ENCODE peak calls at places on chromosomes 13 and 19, in ten cellular contexts. T is IMR-90, W is breast epithelium, B is transverse colon, A is tibial nerve, Y is A549, C is cardiac muscle cell, I is choroid plexus epithelial cell, G is HL-60, F is PC-3. J is an unnamed sample.

GRCh38 chr13:30972888-30973377 is 40.5 kb downstream of the TEX26 start:
- DNase-seq in T (peak), W (no peak), B (no peak), A (no peak), Y (no peak), C (no peak), I (peak), G (no peak), F (peak), J (no peak)

GRCh38 chr13:79988573-79988972 is 352.4 kb downstream of the SPRY2 start:
- DNase-seq in T (peak), W (no peak), B (peak), A (no peak), Y (no peak), C (no peak), I (peak), G (no peak), F (peak), J (no peak)

GRCh38 chr19:58483776-58484175 is 7.6 kb downstream of the ZNF446 start:
- DNase-seq in T (peak), W (no peak), B (no peak), A (no peak), Y (no peak), C (no peak), I (no peak), G (no peak), F (no peak), J (no peak)

GRCh38 chr19:53865918-53866696 is 1.6 kb upstream of the MYADM start:
- DNase-seq in T (peak), W (peak), B (peak), A (peak), Y (peak), C (peak), I (peak), G (peak), F (peak), J (peak)

GRCh38 chr19:55857974-55858373 is 21.6 kb downstream of the NLRP4 start:
- DNase-seq in T (no peak), W (no peak), B (no peak), A (no peak), Y (no peak), C (no peak), I (no peak), G (no peak), F (no peak), J (no peak)

GRCh38 chr13:63481334-63481733 is 2065.7 kb upstream of the PCDH20 start:
- DNase-seq in T (peak), W (no peak), B (no peak), A (no peak), Y (no peak), C (no peak), I (peak), G (no peak), F (no peak), J (no peak)

GRCh38 chr13:96109125-96109524 is 19.2 kb downstream of the HS6ST3 start:
- DNase-seq in T (no peak), W (no peak), B (no peak), A (no peak), Y (no peak), C (no peak), I (no peak), G (no peak), F (no peak), J (no peak)

GRCh38 chr13:77760893-77761292 is 63.4 kb downstream of the SLAIN1 start:
- DNase-seq in T (no peak), W (peak), B (no peak), A (no peak), Y (no peak), C (no peak), I (no peak), G (no peak), F (no peak), J (no peak)

GRCh38 chr13:80389073-80390038 is 48.4 kb upstream of the SPRY2 start:
- DNase-seq in T (no peak), W (no peak), B (no peak), A (no peak), Y (no peak), C (no peak), I (no peak), G (no peak), F (no peak), J (no peak)

GRCh38 chr19:8423821-8424223 is 10.7 kb downstream of the MARCHF2 start:
- DNase-seq in T (peak), W (peak), B (peak), A (peak), Y (peak), C (no peak), I (peak), G (peak), F (peak), J (peak)

GRCh38 chr19:35732540-35733179 is 9.6 kb downstream of the IGFLR1 start:
- DNase-seq in T (no peak), W (no peak), B (no peak), A (no peak), Y (no peak), C (no peak), I (no peak), G (no peak), F (no peak), J (no peak)

GRCh38 chr19:4589579-4590410 is 30.3 kb upstream of the SEMA6B start:
- DNase-seq in T (no peak), W (no peak), B (no peak), A (no peak), Y (no peak), C (peak), I (no peak), G (peak), F (peak), J (no peak)

GRCh38 chr19:18999896-19000620 is 33.3 kb downstream of the SUGP2 start:
- DNase-seq in T (peak), W (no peak), B (no peak), A (no peak), Y (peak), C (no peak), I (peak), G (no peak), F (no peak), J (no peak)

GRCh38 chr19:40639638-40639982 is 38.4 kb downstream of the LTBP4 start:
- DNase-seq in T (no peak), W (no peak), B (no peak), A (no peak), Y (no peak), C (no peak), I (no peak), G (no peak), F (no peak), J (no peak)

GRCh38 chr19:18202759-18203407 is 959 bp downstream of the RAB3A start:
- DNase-seq in T (no peak), W (no peak), B (peak), A (no peak), Y (no peak), C (peak), I (no peak), G (peak), F (peak), J (no peak)

GRCh38 chr13:20869540-20869939 is 33.0 kb downstream of the XPO4 start:
- DNase-seq in T (peak), W (no peak), B (no peak), A (no peak), Y (no peak), C (no peak), I (peak), G (no peak), F (peak), J (no peak)

GRCh38 chr19:17718988-17719711 is at the start of gene MAP1S:
- DNase-seq in T (peak), W (peak), B (peak), A (no peak), Y (peak), C (peak), I (peak), G (peak), F (peak), J (peak)

GRCh38 chr19:38209671-38210457 is 14.2 kb downstream of the DPF1 start:
- DNase-seq in T (peak), W (peak), B (peak), A (peak), Y (no peak), C (peak), I (peak), G (no peak), F (no peak), J (peak)

GRCh38 chr19:2355168-2356035 is 4.7 kb upstream of the TMPRSS9 start:
- DNase-seq in T (no peak), W (no peak), B (no peak), A (no peak), Y (no peak), C (no peak), I (no peak), G (no peak), F (no peak), J (no peak)

GRCh38 chr19:14433454-14434156 is 499 bp downstream of the PKN1 start:
- DNase-seq in T (no peak), W (no peak), B (peak), A (no peak), Y (no peak), C (no peak), I (no peak), G (no peak), F (peak), J (no peak)

GRCh38 chr13:113724016-113724758 is 34.8 kb upstream of the TMEM255B start:
- DNase-seq in T (no peak), W (no peak), B (no peak), A (no peak), Y (no peak), C (no peak), I (no peak), G (no peak), F (no peak), J (no peak)

GRCh38 chr13:113729329-113730019 is 29.6 kb upstream of the TMEM255B start:
- DNase-seq in T (no peak), W (no peak), B (no peak), A (no peak), Y (peak), C (no peak), I (no peak), G (no peak), F (no peak), J (no peak)

GRCh38 chr13:113728571-113729054 is 30.4 kb upstream of the TMEM255B start:
- DNase-seq in T (no peak), W (no peak), B (no peak), A (no peak), Y (no peak), C (no peak), I (no peak), G (no peak), F (no peak), J (no peak)

GRCh38 chr13:113724780-113725315 is 34.2 kb upstream of the TMEM255B start:
- DNase-seq in T (peak), W (peak), B (peak), A (peak), Y (peak), C (peak), I (peak), G (peak), F (peak), J (peak)

GRCh38 chr13:113726961-113727411 is 32.0 kb upstream of the TMEM255B start:
- DNase-seq in T (peak), W (no peak), B (no peak), A (no peak), Y (no peak), C (no peak), I (peak), G (no peak), F (peak), J (no peak)
- H3K4me3 ChIP-seq in T (no peak), W (peak), B (no peak), A (no peak), Y (no peak), C (no peak), I (no peak), G (no peak), F (no peak), J (no peak)

GRCh38 chr13:28401303-28402056 is 93.4 kb downstream of the FLT1 start:
- DNase-seq in T (peak), W (no peak), B (no peak), A (no peak), Y (no peak), C (no peak), I (peak), G (no peak), F (peak), J (no peak)
- TF ChIP-seq CTCF in T (no peak), W (no peak), B (no peak), A (no peak), Y (no peak), C (no peak), I (no peak), G (no peak), F (no peak), J (no peak)

GRCh38 chr13:101393140-101393539 is 23.2 kb downstream of the NALCN start:
- DNase-seq in T (no peak), W (no peak), B (no peak), A (no peak), Y (no peak), C (no peak), I (no peak), G (no peak), F (no peak), J (no peak)
- H3K4me3 ChIP-seq in T (no peak), W (no peak), B (no peak), A (no peak), Y (no peak), C (no peak), I (no peak), G (no peak), F (no peak), J (no peak)

GRCh38 chr19:49664171-49665070 is 1.2 kb downstream of the IRF3 start:
- DNase-seq in T (peak), W (peak), B (peak), A (peak), Y (peak), C (peak), I (peak), G (peak), F (peak), J (peak)

GRCh38 chr19:49667473-49667872 is 1.7 kb downstream of the BCL2L12 start:
- DNase-seq in T (no peak), W (no peak), B (no peak), A (no peak), Y (no peak), C (no peak), I (no peak), G (no peak), F (no peak), J (no peak)

GRCh38 chr19:49665301-49666119 is at the start of the genes BCL2L12 and IRF3:
- DNase-seq in T (peak), W (peak), B (peak), A (peak), Y (peak), C (peak), I (peak), G (peak), F (peak), J (peak)

GRCh38 chr19:49663224-49663623 is 2.4 kb downstream of the IRF3 start:
- DNase-seq in T (no peak), W (no peak), B (no peak), A (no peak), Y (no peak), C (no peak), I (no peak), G (no peak), F (no peak), J (no peak)

DNA sequence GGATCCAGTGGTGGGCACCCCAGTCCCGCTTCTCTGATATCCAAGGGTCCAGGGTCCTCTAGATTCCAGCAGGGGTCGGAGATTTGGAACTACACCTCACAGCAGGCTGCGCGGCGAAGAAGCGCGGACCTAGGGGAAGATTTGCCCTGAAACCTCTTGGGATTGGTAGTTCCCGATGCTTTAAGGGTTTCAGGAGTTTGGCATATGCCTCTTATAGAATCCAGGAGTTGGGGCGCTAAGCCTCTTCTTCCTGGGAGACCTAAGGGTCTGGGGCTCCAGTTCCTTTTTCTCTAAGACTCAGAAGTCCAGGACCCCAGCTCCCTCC is 349 bp downstream of the BCL2L12 start:
- DNase-seq in T (no peak), W (no peak), B (no peak), A (no peak), Y (peak), C (no peak), I (no peak), G (no peak), F (no peak), J (no peak)
- TF ChIP-seq CTCF in T (peak), W (no peak), B (peak), A (no peak), Y (no peak), C (no peak), I (no peak), G (no peak), F (no peak), J (no peak)

DNA sequence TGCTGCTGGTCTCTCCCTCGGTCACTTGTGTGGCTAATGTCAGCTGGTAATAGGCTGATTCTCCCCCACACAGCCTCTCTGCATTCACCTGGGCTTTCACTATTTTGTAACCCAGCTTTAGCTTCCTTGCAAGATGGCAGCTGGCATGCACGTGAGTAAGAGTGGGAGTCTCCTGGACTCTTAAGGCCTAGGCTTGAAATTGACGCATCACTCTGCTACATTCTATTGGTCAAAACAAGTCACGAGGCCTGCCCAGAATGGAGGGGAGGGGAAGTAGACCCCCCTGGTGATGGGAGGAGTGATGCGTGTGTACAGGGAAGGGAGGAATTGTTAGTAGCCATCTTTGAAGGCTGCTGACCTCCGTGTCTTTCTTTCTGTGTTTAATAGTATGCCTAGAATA is 24.9 kb upstream of the PNMA8B start:
- DNase-seq in T (no peak), W (no peak), B (no peak), A (no peak), Y (no peak), C (no peak), I (no peak), G (no peak), F (no peak), J (no peak)
- H3K4me3 ChIP-seq in T (no peak), W (no peak), B (no peak), A (no peak), Y (no peak), C (no peak), I (no peak), G (no peak), F (no peak), J (no peak)

GRCh38 chr19:41877490-41877876 is 404 bp downstream of the CD79A start:
- DNase-seq in T (no peak), W (no peak), B (peak), A (no peak), Y (no peak), C (no peak), I (no peak), G (peak), F (no peak), J (no peak)
- TF ChIP-seq CTCF in T (no peak), W (no peak), B (no peak), A (no peak), Y (no peak), C (no peak), I (no peak), G (no peak), F (no peak), J (no peak)